ENCODE peak calls at places on chromosomes 16 and 17, in four cellular contexts. One of them, this sample, is unnamed.

GRCh38 chr17:59521465-59522126 is 43.8 kb upstream of the DHX40 start:
- DNase-seq in stimulated activated CD4-positive, alpha-beta T cell treated with anti-CD3 and anti-CD28 coated beads, TNF-alpha, amount 100 ng/mL, for 1 hour: peak; percentile 1
- DNase-seq in effector memory CD8-positive, alpha-beta T cell: peak; percentile 49
- DNase-seq in activated CD4-positive, alpha-beta T cell treated with anti-CD3 and anti-CD28 coated beads, Interleukin-2, amount 10 ng/mL, durations not matched to agents 7 days and 5 days: peak; percentile 60
- DNase-seq in this sample: peak; percentile 31

GRCh38 chr17:16941072-16941641 is 30.8 kb downstream of the TNFRSF13B start:
- DNase-seq in activated CD4-positive, alpha-beta T cell treated with anti-CD3 and anti-CD28 coated beads, Interleukin-2, amount 10 ng/mL, durations not matched to agents 7 days and 5 days: no peak
- DNase-seq in effector memory CD8-positive, alpha-beta T cell: no peak
- DNase-seq in stimulated activated CD4-positive, alpha-beta T cell treated with anti-CD3 and anti-CD28 coated beads, TNF-alpha, amount 100 ng/mL, for 1 hour: no peak
- DNase-seq in this sample: no peak

GRCh38 chr17:10729334-10730193 is at the start of gene TMEM220:
- DNase-seq in stimulated activated CD4-positive, alpha-beta T cell treated with anti-CD3 and anti-CD28 coated beads, TNF-alpha, amount 100 ng/mL, for 1 hour: no peak
- DNase-seq in activated CD4-positive, alpha-beta T cell treated with anti-CD3 and anti-CD28 coated beads, Interleukin-2, amount 10 ng/mL, durations not matched to agents 7 days and 5 days: peak; percentile 25
- DNase-seq in effector memory CD8-positive, alpha-beta T cell: peak; percentile 5
- DNase-seq in this sample: peak; percentile 13

GRCh38 chr16:85088570-85089214 is 23.6 kb downstream of the CIBAR2 start:
- DNase-seq in effector memory CD8-positive, alpha-beta T cell: no peak
- DNase-seq in stimulated activated CD4-positive, alpha-beta T cell treated with anti-CD3 and anti-CD28 coated beads, TNF-alpha, amount 100 ng/mL, for 1 hour: no peak
- DNase-seq in activated CD4-positive, alpha-beta T cell treated with anti-CD3 and anti-CD28 coated beads, Interleukin-2, amount 10 ng/mL, durations not matched to agents 7 days and 5 days: no peak
- DNase-seq in this sample: no peak

GRCh38 chr17:73205326-73205980 is 12.6 kb downstream of the COG1 start:
- DNase-seq in effector memory CD8-positive, alpha-beta T cell: no peak
- DNase-seq in stimulated activated CD4-positive, alpha-beta T cell treated with anti-CD3 and anti-CD28 coated beads, TNF-alpha, amount 100 ng/mL, for 1 hour: no peak
- DNase-seq in activated CD4-positive, alpha-beta T cell treated with anti-CD3 and anti-CD28 coated beads, Interleukin-2, amount 10 ng/mL, durations not matched to agents 7 days and 5 days: no peak
- DNase-seq in this sample: no peak

GRCh38 chr17:80765241-80766022 is 220.8 kb downstream of the RPTOR start:
- DNase-seq in effector memory CD8-positive, alpha-beta T cell: no peak
- DNase-seq in activated CD4-positive, alpha-beta T cell treated with anti-CD3 and anti-CD28 coated beads, Interleukin-2, amount 10 ng/mL, durations not matched to agents 7 days and 5 days: no peak
- DNase-seq in stimulated activated CD4-positive, alpha-beta T cell treated with anti-CD3 and anti-CD28 coated beads, TNF-alpha, amount 100 ng/mL, for 1 hour: no peak
- DNase-seq in this sample: peak; percentile 28

GRCh38 chr17:42325026-42325425 is 36.7 kb downstream of the STAT5A start:
- DNase-seq in activated CD4-positive, alpha-beta T cell treated with anti-CD3 and anti-CD28 coated beads, Interleukin-2, amount 10 ng/mL, durations not matched to agents 7 days and 5 days: no peak
- DNase-seq in stimulated activated CD4-positive, alpha-beta T cell treated with anti-CD3 and anti-CD28 coated beads, TNF-alpha, amount 100 ng/mL, for 1 hour: no peak
- DNase-seq in effector memory CD8-positive, alpha-beta T cell: no peak
- DNase-seq in this sample: no peak

GRCh38 chr17:63437287-63438091 is 8.6 kb downstream of the CYB561 start:
- DNase-seq in stimulated activated CD4-positive, alpha-beta T cell treated with anti-CD3 and anti-CD28 coated beads, TNF-alpha, amount 100 ng/mL, for 1 hour: no peak
- DNase-seq in activated CD4-positive, alpha-beta T cell treated with anti-CD3 and anti-CD28 coated beads, Interleukin-2, amount 10 ng/mL, durations not matched to agents 7 days and 5 days: no peak
- DNase-seq in effector memory CD8-positive, alpha-beta T cell: no peak
- DNase-seq in this sample: no peak

GRCh38 chr17:4001048-4001590 is 36.9 kb upstream of the ATP2A3 start:
- DNase-seq in stimulated activated CD4-positive, alpha-beta T cell treated with anti-CD3 and anti-CD28 coated beads, TNF-alpha, amount 100 ng/mL, for 1 hour: no peak
- DNase-seq in effector memory CD8-positive, alpha-beta T cell: no peak
- DNase-seq in activated CD4-positive, alpha-beta T cell treated with anti-CD3 and anti-CD28 coated beads, Interleukin-2, amount 10 ng/mL, durations not matched to agents 7 days and 5 days: no peak
- DNase-seq in this sample: no peak

GRCh38 chr16:64351116-64351515 is 770.7 kb downstream of the CDH11 start:
- DNase-seq in activated CD4-positive, alpha-beta T cell treated with anti-CD3 and anti-CD28 coated beads, Interleukin-2, amount 10 ng/mL, durations not matched to agents 7 days and 5 days: no peak
- DNase-seq in effector memory CD8-positive, alpha-beta T cell: no peak
- DNase-seq in stimulated activated CD4-positive, alpha-beta T cell treated with anti-CD3 and anti-CD28 coated beads, TNF-alpha, amount 100 ng/mL, for 1 hour: no peak
- DNase-seq in this sample: no peak

GRCh38 chr16:30004424-30004776 is 6.4 kb downstream of the DOC2A start:
- DNase-seq in effector memory CD8-positive, alpha-beta T cell: no peak
- DNase-seq in stimulated activated CD4-positive, alpha-beta T cell treated with anti-CD3 and anti-CD28 coated beads, TNF-alpha, amount 100 ng/mL, for 1 hour: no peak
- DNase-seq in activated CD4-positive, alpha-beta T cell treated with anti-CD3 and anti-CD28 coated beads, Interleukin-2, amount 10 ng/mL, durations not matched to agents 7 days and 5 days: no peak
- DNase-seq in this sample: no peak

GRCh38 chr16:87608400-87608985 is 6.2 kb downstream of the JPH3 start:
- DNase-seq in activated CD4-positive, alpha-beta T cell treated with anti-CD3 and anti-CD28 coated beads, Interleukin-2, amount 10 ng/mL, durations not matched to agents 7 days and 5 days: peak; percentile 70
- DNase-seq in effector memory CD8-positive, alpha-beta T cell: peak; percentile 29
- DNase-seq in stimulated activated CD4-positive, alpha-beta T cell treated with anti-CD3 and anti-CD28 coated beads, TNF-alpha, amount 100 ng/mL, for 1 hour: no peak
- DNase-seq in this sample: peak; percentile 6

GRCh38 chr17:48545022-48545376 is at the start of gene HOXB2:
- DNase-seq in stimulated activated CD4-positive, alpha-beta T cell treated with anti-CD3 and anti-CD28 coated beads, TNF-alpha, amount 100 ng/mL, for 1 hour: no peak
- DNase-seq in effector memory CD8-positive, alpha-beta T cell: no peak
- DNase-seq in activated CD4-positive, alpha-beta T cell treated with anti-CD3 and anti-CD28 coated beads, Interleukin-2, amount 10 ng/mL, durations not matched to agents 7 days and 5 days: no peak
- DNase-seq in this sample: no peak

GRCh38 chr16:89391-90302 is 11.6 kb downstream of the MPG start:
- DNase-seq in effector memory CD8-positive, alpha-beta T cell: no peak
- DNase-seq in stimulated activated CD4-positive, alpha-beta T cell treated with anti-CD3 and anti-CD28 coated beads, TNF-alpha, amount 100 ng/mL, for 1 hour: no peak
- DNase-seq in activated CD4-positive, alpha-beta T cell treated with anti-CD3 and anti-CD28 coated beads, Interleukin-2, amount 10 ng/mL, durations not matched to agents 7 days and 5 days: no peak
- DNase-seq in this sample: no peak

GRCh38 chr17:65472602-65473001 is 88.8 kb downstream of the AXIN2 start:
- DNase-seq in activated CD4-positive, alpha-beta T cell treated with anti-CD3 and anti-CD28 coated beads, Interleukin-2, amount 10 ng/mL, durations not matched to agents 7 days and 5 days: no peak
- DNase-seq in effector memory CD8-positive, alpha-beta T cell: no peak
- DNase-seq in stimulated activated CD4-positive, alpha-beta T cell treated with anti-CD3 and anti-CD28 coated beads, TNF-alpha, amount 100 ng/mL, for 1 hour: no peak
- DNase-seq in this sample: no peak

GRCh38 chr16:53052519-53053501 is at the start of gene CHD9NB:
- DNase-seq in stimulated activated CD4-positive, alpha-beta T cell treated with anti-CD3 and anti-CD28 coated beads, TNF-alpha, amount 100 ng/mL, for 1 hour: no peak
- DNase-seq in activated CD4-positive, alpha-beta T cell treated with anti-CD3 and anti-CD28 coated beads, Interleukin-2, amount 10 ng/mL, durations not matched to agents 7 days and 5 days: no peak
- DNase-seq in effector memory CD8-positive, alpha-beta T cell: no peak
- DNase-seq in this sample: no peak

GRCh38 chr16:64121473-64121872 is 1000.4 kb downstream of the CDH11 start:
- DNase-seq in effector memory CD8-positive, alpha-beta T cell: no peak
- DNase-seq in stimulated activated CD4-positive, alpha-beta T cell treated with anti-CD3 and anti-CD28 coated beads, TNF-alpha, amount 100 ng/mL, for 1 hour: no peak
- DNase-seq in activated CD4-positive, alpha-beta T cell treated with anti-CD3 and anti-CD28 coated beads, Interleukin-2, amount 10 ng/mL, durations not matched to agents 7 days and 5 days: no peak
- DNase-seq in this sample: no peak

GRCh38 chr17:48198950-48199541 is 91.5 kb downstream of the SNX11 start:
- DNase-seq in activated CD4-positive, alpha-beta T cell treated with anti-CD3 and anti-CD28 coated beads, Interleukin-2, amount 10 ng/mL, durations not matched to agents 7 days and 5 days: no peak
- DNase-seq in stimulated activated CD4-positive, alpha-beta T cell treated with anti-CD3 and anti-CD28 coated beads, TNF-alpha, amount 100 ng/mL, for 1 hour: no peak
- DNase-seq in effector memory CD8-positive, alpha-beta T cell: no peak
- DNase-seq in this sample: no peak